ENCODE peak calls at places on chromosome 16, in seven cellular contexts. R is H1, J is GM12878, W is SK-N-SH, A is K562, X is HepG2, U is GM12891. K is an unnamed sample.

GRCh38 chr16:66905633-66906539 is 12.8 kb downstream of the CDH16 start:
- DNase-seq in W (peak), R (no peak), U (peak), X (peak), A (peak), J (no peak), K (peak)

GRCh38 chr16:54136276-54136625 is 150.3 kb downstream of the IRX3 start:
- DNase-seq in X (no peak), J (no peak), W (no peak), A (no peak), R (no peak), U (no peak), K (no peak)

GRCh38 chr16:1474047-1474446 is 781 bp downstream of the CLCN7 start:
- DNase-seq in A (no peak), R (no peak), J (no peak), X (peak), W (no peak), U (no peak), K (no peak)

GRCh38 chr16:83253526-83253925 is 554.3 kb upstream of the HSBP1 start:
- DNase-seq in U (no peak), X (no peak), R (no peak), A (no peak), J (no peak), W (no peak), K (no peak)

GRCh38 chr16:57479422-57480126 is 6.7 kb downstream of the DOK4 start:
- DNase-seq in U (no peak), A (no peak), J (no peak), R (peak), W (peak), X (peak), K (no peak)

GRCh38 chr16:74556375-74556922 is 50.5 kb downstream of the GLG1 start:
- DNase-seq in X (no peak), J (no peak), R (no peak), A (no peak), U (no peak), W (no peak), K (no peak)

GRCh38 chr16:66687906-66688625 is 8.5 kb downstream of the CMTM4 start:
- DNase-seq in W (no peak), U (no peak), X (peak), J (no peak), R (no peak), A (no peak), K (no peak)

GRCh38 chr16:85347213-85347591 is 234.9 kb upstream of the CIBAR2 start:
- DNase-seq in X (peak), R (no peak), J (no peak), A (peak), U (no peak), W (peak), K (no peak)

GRCh38 chr16:8634991-8635736 is 13.7 kb downstream of the METTL22 start:
- DNase-seq in X (peak), R (peak), A (peak), J (no peak), W (peak), U (no peak), K (no peak)

GRCh38 chr16:76857402-76857801 is 333.6 kb upstream of the MON1B start:
- DNase-seq in R (no peak), A (no peak), U (no peak), W (no peak), J (no peak), X (no peak), K (no peak)

GRCh38 chr16:89377446-89377838 is 112.9 kb downstream of the ANKRD11 start:
- DNase-seq in R (no peak), W (no peak), A (no peak), X (no peak), U (no peak), J (no peak), K (no peak)

GRCh38 chr16:66776457-66776856 is 24.9 kb downstream of the TERB1 start:
- DNase-seq in R (no peak), W (no peak), J (no peak), X (no peak), U (no peak), A (no peak), K (no peak)

GRCh38 chr16:56513972-56514371 is 5.9 kb downstream of the BBS2 start:
- DNase-seq in X (peak), J (peak), W (peak), A (peak), R (no peak), U (peak), K (no peak)

GRCh38 chr16:28527985-28528384 is 10.8 kb downstream of the NUPR1 start:
- DNase-seq in W (no peak), X (no peak), J (no peak), R (no peak), U (no peak), A (no peak), K (no peak)

GRCh38 chr16:47721016-47721673 is 260.0 kb downstream of the PHKB start:
- DNase-seq in A (no peak), W (no peak), U (no peak), J (no peak), X (peak), R (no peak), K (no peak)

GRCh38 chr16:87658564-87659225 is 56.4 kb downstream of the JPH3 start:
- DNase-seq in U (no peak), J (no peak), R (no peak), A (no peak), X (no peak), W (no peak), K (no peak)

GRCh38 chr16:28146536-28146935 is 65.2 kb downstream of the XPO6 start:
- DNase-seq in U (no peak), A (no peak), J (no peak), X (no peak), W (no peak), R (no peak), K (no peak)

GRCh38 chr16:70738083-70738977 is 52.5 kb upstream of the MTSS2 start:
- DNase-seq in X (peak), J (no peak), R (peak), U (no peak), A (peak), W (peak), K (peak)

GRCh38 chr16:77035361-77035760 is 155.6 kb upstream of the MON1B start:
- DNase-seq in W (no peak), R (no peak), X (no peak), J (no peak), A (no peak), U (no peak), K (no peak)

GRCh38 chr16:86029131-86029741 is 130.3 kb downstream of the IRF8 start:
- DNase-seq in X (no peak), A (no peak), R (no peak), W (no peak), J (no peak), U (no peak), K (no peak)

GRCh38 chr16:85387171-85387507 is 226.0 kb upstream of the GSE1 start:
- DNase-seq in R (no peak), U (no peak), A (no peak), J (no peak), X (no peak), W (no peak), K (no peak)

GRCh38 chr16:85017151-85017550 is 5.8 kb upstream of the ZDHHC7 start:
- DNase-seq in W (no peak), A (no peak), U (no peak), R (no peak), J (peak), X (no peak), K (no peak)

GRCh38 chr16:84557059-84557458 is 52.6 kb upstream of the MEAK7 start:
- DNase-seq in A (no peak), J (no peak), X (no peak), W (no peak), R (no peak), U (no peak), K (no peak)

GRCh38 chr16:59865071-59865671 is 1131.1 kb upstream of the GOT2 start:
- DNase-seq in R (no peak), X (no peak), U (no peak), A (no peak), J (no peak), W (no peak), K (no peak)

GRCh38 chr16:88713568-88714419 is 7.5 kb downstream of the CTU2 start:
- DNase-seq in J (no peak), W (no peak), U (no peak), X (no peak), R (no peak), A (peak), K (no peak)

GRCh38 chr16:85870159-85870558 is 28.8 kb upstream of the IRF8 start:
- DNase-seq in R (no peak), J (no peak), W (no peak), U (no peak), X (no peak), A (no peak), K (no peak)

GRCh38 chr16:26395700-26396099 is 671.0 kb upstream of the C16orf82 start:
- DNase-seq in J (no peak), X (no peak), U (no peak), A (no peak), W (no peak), R (no peak), K (no peak)

GRCh38 chr16:726438-727290 is at the start of the genes CCDC78 and HAGHL:
- DNase-seq in R (no peak), J (no peak), W (peak), A (peak), U (peak), X (no peak), K (peak)

GRCh38 chr16:27311449-27311831 is 2.3 kb upstream of the IL4R start:
- DNase-seq in U (no peak), R (no peak), A (no peak), X (no peak), W (peak), J (no peak), K (no peak)

GRCh38 chr16:3458278-3458851 is 14.9 kb downstream of the NAA60 start:
- DNase-seq in A (no peak), J (no peak), W (no peak), U (no peak), X (no peak), R (no peak), K (no peak)

GRCh38 chr16:81195907-81196534 is 42.5 kb upstream of the BCO1 start:
- DNase-seq in R (no peak), U (no peak), A (no peak), J (no peak), X (no peak), W (no peak), K (no peak)
- TF ChIP-seq TAF1 in R (no peak), U (no peak), A (no peak), J (no peak), X (no peak), W (no peak), K (no peak)

DNA sequence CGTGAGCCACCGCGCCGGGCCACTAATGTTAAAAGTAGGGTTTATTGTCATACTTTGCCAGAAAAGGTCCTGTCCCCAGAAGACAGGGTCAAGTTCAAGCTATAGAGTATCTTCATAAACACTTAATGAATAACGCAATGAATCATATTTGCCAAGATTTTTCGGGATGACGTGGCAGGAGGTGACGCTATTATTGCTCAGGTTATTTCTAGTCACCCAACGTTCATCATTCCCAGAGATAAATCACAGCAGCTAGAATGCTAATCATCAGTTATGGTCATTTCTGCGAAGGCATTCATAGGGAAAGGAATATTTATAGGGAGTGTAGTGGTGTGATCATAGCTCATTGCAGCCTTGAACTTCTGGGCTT is 2.0 kb downstream of the TMC5 start:
- DNase-seq in W (no peak), A (no peak), J (no peak), R (no peak), X (no peak), U (no peak), K (no peak)
- TF ChIP-seq TAF1 in W (no peak), A (no peak), J (no peak), R (no peak), X (no peak), U (no peak), K (no peak)

GRCh38 chr16:82067042-82067809 is 32.2 kb downstream of the HSD17B2 start:
- DNase-seq in J (no peak), X (peak), U (no peak), A (no peak), R (no peak), W (no peak), K (no peak)
- TF ChIP-seq TAF1 in J (no peak), X (no peak), U (no peak), A (no peak), R (no peak), W (no peak), K (no peak)

GRCh38 chr16:20898938-20899502 is 1.1 kb downstream of the DCUN1D3 start:
- DNase-seq in X (peak), A (no peak), J (no peak), U (no peak), W (no peak), R (no peak), K (no peak)
- TF ChIP-seq TAF1 in X (no peak), A (no peak), J (no peak), U (no peak), W (no peak), R (no peak), K (no peak)

GRCh38 chr16:68707341-68708152 is 29.5 kb upstream of the CDH1 start:
- DNase-seq in X (peak), R (peak), A (peak), U (no peak), J (no peak), W (no peak), K (no peak)
- TF ChIP-seq TAF1 in X (no peak), R (no peak), A (no peak), U (no peak), J (no peak), W (no peak), K (no peak)

GRCh38 chr16:52581530-52581929 is 34.6 kb upstream of the TOX3 start:
- DNase-seq in X (peak), W (no peak), R (no peak), J (no peak), U (no peak), A (no peak), K (no peak)
- TF ChIP-seq TAF1 in X (no peak), W (no peak), R (no peak), J (no peak), U (no peak), A (no peak), K (no peak)